ENCODE peak calls at places on chromosome 10, in eight cellular contexts. D is psoas muscle; T is spleen; W is fibroblast of lung; A is H9; E is kidney; N is CD4-positive, CD25-positive, alpha-beta regulatory T cell; L is lung. M is an unnamed sample.
A peak's percentile ranks its signal among the peaks of the same experiment; 100 is the strongest.

GRCh38 chr10:120503695-120504094 is 46.7 kb downstream of the PLPP4 start:
- DNase-seq in W (peak; percentile 73), A (no peak), D (no peak), N (no peak), L (no peak), T (no peak), E (no peak), M (no peak)

GRCh38 chr10:125160856-125161569 is 650 bp upstream of the CTBP2 start:
- DNase-seq in N (no peak), L (peak; percentile 73), A (peak; percentile 90), D (peak; percentile 83), T (peak; percentile 92), E (peak; percentile 91), W (peak; percentile 89), M (no peak)

GRCh38 chr10:126012485-126012884 is 116.1 kb downstream of the FANK1 start:
- DNase-seq in N (no peak), E (no peak), T (no peak), A (no peak), D (no peak), W (peak; percentile 53), L (no peak), M (no peak)

GRCh38 chr10:32957341-32958084 is 517 bp downstream of the ITGB1 start:
- DNase-seq in A (peak; percentile 66), T (peak; percentile 92), L (peak; percentile 55), W (no peak), E (peak; percentile 90), N (peak; percentile 64), D (peak; percentile 68), M (peak; percentile 55)

GRCh38 chr10:99711129-99711719 is 20.7 kb downstream of the COX15 start:
- DNase-seq in L (no peak), N (peak; percentile 71), T (no peak), W (peak; percentile 57), D (no peak), E (no peak), A (no peak), M (peak; percentile 62)

GRCh38 chr10:93376372-93377296 is 105.5 kb downstream of the MYOF start:
- DNase-seq in D (peak; percentile 18), W (peak; percentile 88), N (peak; percentile 84), E (peak; percentile 78), T (no peak), L (peak; percentile 73), A (peak; percentile 55), M (peak; percentile 69)

GRCh38 chr10:6564367-6564766 is 15.7 kb downstream of the PRKCQ start:
- DNase-seq in W (no peak), L (no peak), A (no peak), T (no peak), D (no peak), E (no peak), N (no peak), M (no peak)

GRCh38 chr10:99993994-99994689 is 15.6 kb downstream of the DNMBP start:
- DNase-seq in W (peak; percentile 96), T (peak; percentile 88), L (peak; percentile 41), A (no peak), E (no peak), N (peak; percentile 93), D (peak; percentile 52), M (peak; percentile 66)

GRCh38 chr10:53846809-53847208 is 954.2 kb downstream of the PCDH15 start:
- DNase-seq in T (no peak), D (no peak), N (no peak), E (no peak), W (no peak), A (no peak), L (no peak), M (no peak)

GRCh38 chr10:86944907-86945306 is 12.5 kb downstream of the MMRN2 start:
- DNase-seq in E (no peak), L (no peak), D (no peak), N (no peak), W (no peak), T (no peak), A (no peak), M (no peak)

GRCh38 chr10:86944471-86944870 is 12.9 kb downstream of the MMRN2 start:
- DNase-seq in L (no peak), W (no peak), T (no peak), A (peak; percentile 21), E (no peak), D (no peak), N (peak; percentile 51), M (no peak)

GRCh38 chr10:86945361-86946214 is 11.8 kb downstream of the MMRN2 start:
- DNase-seq in N (no peak), W (peak; percentile 24), D (peak; percentile 37), L (no peak), E (peak; percentile 77), A (peak; percentile 89), T (no peak), M (no peak)

GRCh38 chr10:86944031-86944419 is 13.4 kb downstream of the MMRN2 start:
- DNase-seq in D (no peak), L (no peak), W (no peak), N (no peak), E (no peak), T (no peak), A (peak; percentile 24), M (no peak)

DNA sequence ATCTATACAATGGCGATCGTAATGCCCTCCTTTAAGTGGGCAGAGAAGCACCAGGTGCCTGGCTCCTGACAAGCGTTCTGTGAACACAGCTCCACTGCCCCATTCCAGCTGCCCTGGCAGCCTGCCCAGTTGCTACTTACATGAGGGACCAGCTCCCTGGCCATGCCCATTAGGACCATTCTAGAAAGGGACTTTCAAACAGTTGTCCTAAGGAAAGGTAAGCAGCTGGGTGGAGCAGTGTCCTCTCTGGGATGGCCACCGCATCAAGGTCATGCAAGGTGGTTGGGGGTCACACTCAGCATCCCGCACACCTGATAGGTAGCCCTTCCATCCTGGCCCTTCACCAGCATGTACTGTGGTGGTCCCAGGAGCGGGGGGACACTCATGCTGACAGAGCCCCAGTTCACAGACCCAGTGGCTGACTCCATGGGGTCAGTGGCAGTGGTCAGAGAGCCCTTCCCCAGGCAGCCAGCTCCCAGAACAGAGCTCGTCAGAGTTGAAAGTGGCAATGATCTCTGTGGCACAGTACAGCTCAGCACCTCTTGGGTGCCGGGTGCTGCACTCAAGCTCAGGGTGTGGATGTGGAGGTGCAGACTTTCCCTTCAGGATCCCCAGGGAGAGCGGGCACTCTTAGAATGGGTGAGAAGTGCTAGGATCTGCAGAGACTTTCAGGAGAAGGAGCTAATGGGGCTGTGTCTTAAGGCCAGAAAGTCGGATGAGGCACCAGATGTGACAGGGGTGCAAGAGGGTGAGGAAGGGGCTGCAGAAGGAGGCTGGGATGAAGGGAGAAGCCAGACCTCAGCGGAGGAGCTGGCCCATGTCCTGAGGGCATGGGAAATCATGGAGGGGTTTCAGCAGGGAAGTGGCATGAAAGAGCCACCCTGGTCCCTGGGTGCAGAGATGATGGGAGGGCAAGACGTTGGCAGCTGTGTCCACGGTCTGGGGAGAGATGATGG is 10.9 kb downstream of the MMRN2 start:
- DNase-seq in W (no peak), D (peak; percentile 37), A (peak; percentile 22), L (peak; percentile 29), N (no peak), E (peak; percentile 84), T (no peak), M (no peak)
- H3K27ac ChIP-seq in W (no peak overlapping the region), D (no peak overlapping the region), A (no peak overlapping the region), L (no peak overlapping the region), N (no peak overlapping the region), E (no peak overlapping the region), T (peak overlapping the region; percentile 72), M (no peak overlapping the region)

DNA sequence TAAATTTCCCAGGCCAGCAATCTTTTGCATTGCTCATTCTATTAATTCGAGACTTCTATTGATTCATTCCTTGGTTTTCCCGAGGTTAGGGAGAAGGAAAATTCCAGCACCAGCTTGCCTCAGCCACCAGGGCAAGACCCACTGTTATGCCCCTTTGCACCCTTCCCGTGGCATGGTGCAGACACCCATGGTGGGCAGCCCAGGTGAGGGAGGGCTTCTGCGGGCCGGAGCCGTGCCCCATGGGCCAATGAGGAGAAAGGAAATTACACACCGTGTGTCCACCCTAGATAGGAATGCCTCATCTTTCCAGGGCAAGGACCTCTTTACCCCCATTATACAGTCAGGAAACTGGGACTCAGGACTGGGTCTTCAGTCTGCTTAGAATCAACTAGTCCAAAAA is 4.5 kb upstream of the GRID1 start:
- DNase-seq in N (no peak), E (no peak), A (peak; percentile 5), D (no peak), T (peak; percentile 39), L (no peak), W (no peak), M (no peak)
- H3K4me1 ChIP-seq in N (peaks cover 5% of the 10 kb centered on the region), E (peaks cover 2% of the 10 kb centered on the region), A (no peaks in the 10 kb centered on the region), D (no peaks in the 10 kb centered on the region), T (peaks cover 17% of the 10 kb centered on the region), L (no peaks in the 10 kb centered on the region), W (no peaks in the 10 kb centered on the region), M (no peaks in the 10 kb centered on the region)

GRCh38 chr10:119413738-119414611 is 128.5 kb downstream of the RGS10 start:
- DNase-seq in W (peak; percentile 47), E (peak; percentile 90), N (no peak), A (no peak), L (no peak), T (no peak), D (no peak), M (no peak)

GRCh38 chr10:119415536-119416527 is 126.7 kb downstream of the RGS10 start:
- DNase-seq in A (no peak), W (no peak), N (no peak), L (no peak), E (no peak), D (no peak), T (no peak), M (no peak)

GRCh38 chr10:119416855-119417254 is 125.7 kb downstream of the RGS10 start:
- DNase-seq in T (peak; percentile 92), N (peak; percentile 70), L (peak; percentile 56), D (peak; percentile 54), W (peak; percentile 31), E (no peak), A (peak; percentile 80), M (peak; percentile 82)

GRCh38 chr10:119412831-119413737 is 129.4 kb downstream of the RGS10 start:
- DNase-seq in L (no peak), A (peak; percentile 57), W (peak; percentile 39), E (peak; percentile 73), D (no peak), N (no peak), T (no peak), M (no peak)

GRCh38 chr10:119415121-119415520 is 127.4 kb downstream of the RGS10 start:
- DNase-seq in D (no peak), N (no peak), W (no peak), A (no peak), E (no peak), T (no peak), L (no peak), M (no peak)
- H3K27ac ChIP-seq in D (no peak overlapping the region), N (no peak overlapping the region), W (peak overlapping the region; percentile 92), A (no peak overlapping the region), E (no peak overlapping the region), T (peak overlapping the region; percentile 63), L (no peak overlapping the region), M (no peak overlapping the region)

GRCh38 chr10:66931340-66931948 is 5.6 kb downstream of the LRRTM3 start:
- DNase-seq in D (no peak), W (peak; percentile 56), E (no peak), A (no peak), N (peak; percentile 49), T (no peak), L (no peak), M (peak; percentile 57)

GRCh38 chr10:66927271-66927950 is 1.6 kb downstream of the LRRTM3 start:
- DNase-seq in D (no peak), N (no peak), L (no peak), W (no peak), E (no peak), T (no peak), A (no peak), M (no peak)

GRCh38 chr10:66928791-66929190 is 3.0 kb downstream of the LRRTM3 start:
- DNase-seq in E (no peak), L (no peak), W (no peak), N (no peak), D (no peak), A (no peak), T (no peak), M (no peak)

GRCh38 chr10:66928000-66928770 is 2.3 kb downstream of the LRRTM3 start:
- DNase-seq in A (peak; percentile 43), D (no peak), N (no peak), T (no peak), W (peak; percentile 19), E (no peak), L (no peak), M (no peak)

GRCh38 chr10:66929375-66929774 is 3.5 kb downstream of the LRRTM3 start:
- DNase-seq in W (no peak), L (no peak), T (no peak), D (no peak), N (no peak), A (no peak), E (no peak), M (no peak)
- H3K4me1 ChIP-seq in W (no peaks in the 10 kb centered on the region), L (no peaks in the 10 kb centered on the region), T (peaks cover 10% of the 10 kb centered on the region), D (peaks cover 15% of the 10 kb centered on the region), N (no peaks in the 10 kb centered on the region), A (peaks cover 13% of the 10 kb centered on the region), E (no peaks in the 10 kb centered on the region), M (no peaks in the 10 kb centered on the region)